ENCODE peak calls at places on chromosome 7, in four cellular contexts. M, P, Z and N are unnamed samples.

GRCh38 chr7:151199196-151199874 is 11.0 kb downstream of the H2BK1 start:
- DNase-seq in M (no peak), P (no peak), Z (no peak), N (no peak)

GRCh38 chr7:140656548-140657515 is 15.9 kb upstream of the ADCK2 start:
- DNase-seq in M (peak; percentile 74), P (peak; percentile 89), Z (peak; percentile 80), N (no peak)

GRCh38 chr7:23691320-23691719 is 11.3 kb downstream of the FAM221A start:
- DNase-seq in M (no peak), P (no peak), Z (no peak), N (no peak)

GRCh38 chr7:91201731-91202130 is 62.5 kb upstream of the FZD1 start:
- DNase-seq in M (no peak), P (no peak), Z (no peak), N (no peak)

GRCh38 chr7:153524070-153524601 is 528.1 kb upstream of the DPP6 start:
- DNase-seq in M (no peak), P (no peak), Z (no peak), N (no peak)

GRCh38 chr7:148299335-148299734 is 291.2 kb upstream of the C7orf33 start:
- DNase-seq in M (no peak), P (no peak), Z (no peak), N (no peak)

GRCh38 chr7:57363321-57363720 is 86.7 kb upstream of the ZNF716 start:
- DNase-seq in M (no peak), P (no peak), Z (no peak), N (no peak)

GRCh38 chr7:87316846-87317545 is 28.5 kb upstream of the CROT start:
- DNase-seq in M (no peak), P (no peak), Z (no peak), N (no peak)

GRCh38 chr7:81004098-81004497 is 85.2 kb upstream of the SEMA3C start:
- DNase-seq in M (no peak), P (no peak), Z (no peak), N (no peak)

GRCh38 chr7:22052221-22052639 is 106.5 kb upstream of the CDCA7L start:
- DNase-seq in M (no peak), P (no peak), Z (no peak), N (no peak)

GRCh38 chr7:30989824-30990140 is 26.0 kb downstream of the GHRHR start:
- DNase-seq in M (no peak), P (no peak), Z (no peak), N (no peak)

GRCh38 chr7:125122225-125122624 is 192.6 kb upstream of the POT1 start:
- DNase-seq in M (no peak), P (no peak), Z (no peak), N (no peak)

GRCh38 chr7:93720106-93720505 is 145.6 kb upstream of the CALCR start:
- DNase-seq in M (no peak), P (no peak), Z (no peak), N (no peak)

GRCh38 chr7:125644113-125644512 is 714.5 kb upstream of the POT1 start:
- DNase-seq in M (no peak), P (no peak), Z (no peak), N (no peak)

GRCh38 chr7:87220026-87220733 is 648 bp upstream of the TMEM243 start:
- DNase-seq in M (peak; percentile 96), P (peak; percentile 92), Z (peak; percentile 87), N (no peak)

GRCh38 chr7:101237206-101238067 is at the start of gene CLDN15:
- DNase-seq in M (peak; percentile 67), P (no peak), Z (no peak), N (no peak)

GRCh38 chr7:71604818-71605414 is 473.0 kb downstream of the GALNT17 start:
- DNase-seq in M (no peak), P (no peak), Z (no peak), N (no peak)

GRCh38 chr7:112905950-112906349 is 115.8 kb upstream of the TMEM168 start:
- DNase-seq in M (no peak), P (no peak), Z (no peak), N (no peak)

GRCh38 chr7:125363873-125364272 is 434.2 kb upstream of the POT1 start:
- DNase-seq in M (no peak), P (no peak), Z (no peak), N (no peak)

GRCh38 chr7:130205084-130205947 is at the start of gene TMEM209:
- DNase-seq in M (peak; percentile 97), P (peak; percentile 95), Z (peak; percentile 94), N (peak; percentile 96)

GRCh38 chr7:111841596-111842209 is 279.4 kb upstream of the IMMP2L start:
- DNase-seq in M (no peak), P (no peak), Z (no peak), N (no peak)

GRCh38 chr7:29189743-29190201 is 4.8 kb upstream of the CHN2 start:
- DNase-seq in M (peak; percentile 86), P (peak; percentile 50), Z (peak; percentile 76), N (no peak)

GRCh38 chr7:154757756-154758155 is 245.2 kb downstream of the PAXIP1 start:
- DNase-seq in M (no peak), P (no peak), Z (no peak), N (no peak)

GRCh38 chr7:21346297-21346696 is 81.6 kb upstream of the SP4 start:
- DNase-seq in M (no peak), P (no peak), Z (no peak), N (no peak)

GRCh38 chr7:149414745-149415390 is 46.0 kb downstream of the ZNF777 start:
- DNase-seq in M (peak; percentile 93), P (peak; percentile 49), Z (no peak), N (no peak)

GRCh38 chr7:9598411-9598810 is 1165.0 kb downstream of the NXPH1 start:
- DNase-seq in M (no peak), P (no peak), Z (no peak), N (no peak)

GRCh38 chr7:51569176-51569575 is 252.6 kb upstream of the COBL start:
- DNase-seq in M (no peak), P (no peak), Z (no peak), N (no peak)

GRCh38 chr7:105639677-105640493 is 58.6 kb upstream of the EFCAB10 start:
- DNase-seq in M (no peak), P (no peak), Z (no peak), N (no peak)

GRCh38 chr7:141421306-141421705 is 129.9 kb upstream of the AGK start:
- DNase-seq in M (no peak), P (no peak), Z (no peak), N (no peak)

GRCh38 chr7:83468251-83468739 is 180.6 kb downstream of the SEMA3E start:
- DNase-seq in M (no peak), P (peak; percentile 73), Z (peak; percentile 83), N (no peak)
- TF ChIP-seq POLR2AphosphoS5 in M (no peak), P (no peak), Z (no peak), N (no peak)

DNA sequence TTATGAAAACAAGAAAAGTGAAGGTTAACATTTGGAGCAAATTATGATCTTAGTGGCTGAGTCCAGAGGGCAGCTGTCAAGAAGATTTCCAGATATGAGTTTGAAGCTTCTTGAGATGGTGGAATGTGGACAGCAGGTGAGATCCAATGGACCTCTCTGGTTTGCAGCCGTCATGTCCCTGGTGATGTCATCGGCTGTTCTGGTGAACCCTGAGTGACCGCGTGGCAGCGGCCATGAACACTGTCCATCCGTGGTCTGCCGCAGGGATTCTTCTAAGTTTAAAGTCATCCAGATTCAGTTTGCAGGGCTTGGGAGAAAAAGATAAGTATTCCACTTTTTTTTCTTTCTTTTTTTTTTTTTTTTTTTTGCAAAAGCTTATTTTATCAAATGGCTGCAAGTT is 15.8 kb upstream of the VIPR2 start:
- DNase-seq in M (no peak), P (no peak), Z (no peak), N (no peak)
- TF ChIP-seq CTCF in M (no peak), P (no peak), Z (no peak), N (no peak)

GRCh38 chr7:2687338-2687869 is 598 bp upstream of the AMZ1 start:
- DNase-seq in M (peak; percentile 87), P (no peak), Z (peak; percentile 40), N (no peak)
- H3K4me3 ChIP-seq in M (no peak overlapping the region), P (no peak overlapping the region), Z (no peak overlapping the region), N (peak overlapping the region; percentile 42)

DNA sequence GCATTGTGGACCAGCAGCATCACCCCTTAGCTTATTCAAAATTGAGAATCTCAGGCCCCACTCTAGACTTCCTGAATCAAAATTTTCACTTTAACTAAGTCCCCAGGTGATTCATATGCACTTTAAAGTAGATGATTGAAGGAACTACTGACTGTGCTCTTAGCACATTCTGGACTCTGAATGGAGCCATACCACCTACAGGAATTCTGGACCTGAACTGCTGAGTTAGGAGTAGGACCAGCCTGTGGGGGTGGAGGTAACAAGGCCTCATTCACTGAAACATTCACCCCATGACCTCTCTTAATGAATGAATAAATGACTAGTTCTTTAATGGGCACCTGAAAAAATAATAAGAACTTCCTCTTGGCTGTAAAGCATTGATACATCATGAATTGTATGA is 7.3 kb downstream of the PDK4 start:
- DNase-seq in M (no peak), P (no peak), Z (no peak), N (no peak)
- TF ChIP-seq POLR2AphosphoS5 in M (no peak), P (no peak), Z (no peak), N (no peak)